ENCODE peak calls at places on chromosomes 11 and 22, in four cellular contexts. T is H4; L is stimulated activated CD4-positive, alpha-beta T cell treated with anti-CD3 and anti-CD28 coated beads, Interleukin-15, amount 100 ng/mL, for 1 hour; G is fibroblast of mammary gland. V is an unnamed sample.

GRCh38 chr11:93532285-93532789 is 10.9 kb downstream of the SMCO4 start:
- DNase-seq in T (no peak), G (peak), L (no peak), V (no peak)

GRCh38 chr11:132312616-132313210 is 942.3 kb downstream of the NTM start:
- DNase-seq in L (no peak), T (peak), G (peak), V (peak)

GRCh38 chr11:46914363-46914762 is 4.0 kb downstream of the LRP4 start:
- DNase-seq in G (peak), L (no peak), T (no peak), V (no peak)

GRCh38 chr11:22466809-22467208 is 128.6 kb downstream of the SLC17A6 start:
- DNase-seq in L (no peak), G (peak), T (peak), V (peak)

GRCh38 chr22:38699784-38700183 is 959 bp downstream of the JOSD1 start:
- DNase-seq in L (no peak), G (peak), T (no peak), V (peak)

GRCh38 chr22:36465232-36466021 is 16.0 kb downstream of the TXN2 start:
- DNase-seq in L (no peak), G (peak), T (peak), V (peak)

GRCh38 chr11:67045314-67045713 is 11.3 kb upstream of the RHOD start:
- DNase-seq in T (peak), L (no peak), G (peak), V (peak)

GRCh38 chr22:37765498-37765897 is 42.2 kb upstream of the GCAT start:
- DNase-seq in T (no peak), L (no peak), G (no peak), V (no peak)

GRCh38 chr11:2820976-2821375 is 64.6 kb downstream of the CDKN1C start:
- DNase-seq in T (no peak), G (no peak), L (no peak), V (no peak)

GRCh38 chr11:19777342-19778102 is 64.9 kb downstream of the NAV2 start:
- DNase-seq in L (no peak), G (peak), T (no peak), V (no peak)

GRCh38 chr22:50525991-50526848 is 822 bp upstream of the SCO2 start:
- DNase-seq in T (peak), L (peak), G (peak), V (peak)

GRCh38 chr11:45885274-45885920 is at the start of gene MAPK8IP1:
- DNase-seq in G (peak), L (peak), T (no peak), V (peak)

GRCh38 chr22:33539902-33540751 is 380.1 kb downstream of the LARGE1 start:
- DNase-seq in T (no peak), G (peak), L (no peak), V (no peak)

GRCh38 chr11:117816151-117816741 is 8.3 kb downstream of the FXYD2 start:
- DNase-seq in T (no peak), L (no peak), G (peak), V (peak)

GRCh38 chr11:1749020-1749758 is 1.2 kb downstream of the IFITM10 start:
- DNase-seq in T (no peak), G (peak), L (no peak), V (no peak)